ENCODE peak calls at places on chromosomes 11 and 22, in six cellular contexts. W is activated T-helper 1 cell treated with anti-CD3 and anti-CD28 coated beads, Interleukin-2, amount 50 U/mL, for 16 hours; J is tibial nerve; A is kidney tubule cell; K is mucosa of gallbladder; F is stimulated activated CD8-positive, alpha-beta memory T cell treated with anti-CD3 and anti-CD28 coated beads, Interleukin-7, amount 100 ng/mL, for 1 hour. D is an unnamed sample.

GRCh38 chr11:77473001-77473800 is 693 bp downstream of the PAK1 start:
- DNase-seq in J (peak), F (peak), K (peak), W (peak), A (peak), D (peak)

GRCh38 chr22:46815896-46816721 is 53.7 kb downstream of the TBC1D22A start:
- DNase-seq in A (peak), F (no peak), W (no peak), K (no peak), J (no peak), D (no peak)

GRCh38 chr11:94909371-94909820 is 64.0 kb downstream of the CWC15 start:
- DNase-seq in A (peak), F (no peak), J (no peak), K (no peak), W (no peak), D (no peak)

GRCh38 chr22:17880020-17880419 is 105.8 kb upstream of the BID start:
- DNase-seq in K (no peak), F (no peak), J (no peak), A (no peak), W (no peak), D (no peak)

GRCh38 chr22:49242480-49242879 is 585.2 kb downstream of the BRD1 start:
- DNase-seq in J (no peak), F (no peak), W (no peak), K (no peak), A (no peak), D (no peak)

GRCh38 chr11:28759311-28759710 is 651.1 kb downstream of the METTL15 start:
- DNase-seq in F (no peak), J (no peak), W (no peak), K (peak), A (peak), D (no peak)

GRCh38 chr11:111775024-111775710 is 9.0 kb upstream of the PPP2R1B start:
- DNase-seq in W (no peak), J (peak), F (no peak), K (no peak), A (no peak), D (no peak)

GRCh38 chr11:3614742-3615171 is 27.0 kb downstream of the ART5 start:
- DNase-seq in J (no peak), K (no peak), A (peak), F (no peak), W (no peak), D (no peak)

GRCh38 chr11:26522912-26523610 is 49.0 kb downstream of the MUC15 start:
- DNase-seq in K (no peak), J (no peak), F (no peak), W (no peak), A (peak), D (no peak)

GRCh38 chr11:111120691-111121090 is 124.8 kb upstream of the POU2AF2 start:
- DNase-seq in W (no peak), F (no peak), J (no peak), K (no peak), A (no peak), D (no peak)

GRCh38 chr11:45457649-45458048 is 171.5 kb upstream of the SYT13 start:
- DNase-seq in F (no peak), K (no peak), J (no peak), A (no peak), W (no peak), D (no peak)

GRCh38 chr11:75721852-75722668 is 4.4 kb downstream of the MOGAT2 start:
- DNase-seq in F (no peak), A (no peak), W (no peak), J (no peak), K (no peak), D (no peak)

GRCh38 chr11:118488480-118489109 is 38.7 kb upstream of the TTC36 start:
- DNase-seq in J (peak), W (peak), K (peak), F (peak), A (peak), D (peak)

GRCh38 chr11:86740628-86741488 is 59.5 kb upstream of the PRSS23 start:
- DNase-seq in J (peak), F (no peak), K (peak), A (peak), W (no peak), D (no peak)

GRCh38 chr22:36079041-36079440 is 50.4 kb upstream of the RBFOX2 start:
- DNase-seq in F (no peak), A (no peak), J (no peak), W (no peak), K (no peak), D (no peak)

GRCh38 chr11:94694309-94695060 is 73.7 kb upstream of the AMOTL1 start:
- DNase-seq in F (no peak), K (no peak), W (no peak), J (no peak), A (no peak), D (no peak)

GRCh38 chr11:130580372-130580771 is 131.9 kb downstream of the ADAMTS15 start:
- DNase-seq in W (no peak), J (no peak), A (peak), K (no peak), F (no peak), D (no peak)

GRCh38 chr11:20488352-20488751 is 100.8 kb downstream of the PRMT3 start:
- DNase-seq in W (no peak), J (no peak), F (no peak), K (no peak), A (no peak), D (no peak)

GRCh38 chr11:95821640-95822039 is 31.3 kb downstream of the CEP57 start:
- DNase-seq in A (peak), J (no peak), F (no peak), K (no peak), W (no peak), D (no peak)

GRCh38 chr22:34306361-34306760 is 386.1 kb upstream of the LARGE1 start:
- DNase-seq in J (no peak), A (no peak), F (no peak), K (no peak), W (no peak), D (no peak)

GRCh38 chr22:41369089-41369745 is 12.5 kb upstream of the TEF start:
- DNase-seq in A (no peak), J (no peak), W (no peak), F (no peak), K (no peak), D (no peak)

GRCh38 chr11:90447651-90448050 is 224.8 kb upstream of the CHORDC1 start:
- DNase-seq in F (no peak), W (no peak), A (no peak), K (no peak), J (no peak), D (no peak)

GRCh38 chr22:40218723-40219294 is 41.1 kb downstream of the TNRC6B start:
- DNase-seq in A (no peak), W (no peak), J (no peak), K (no peak), F (no peak), D (no peak)

GRCh38 chr11:82865841-82866240 is 34.4 kb downstream of the PRCP start:
- DNase-seq in F (no peak), K (no peak), W (no peak), A (peak), J (no peak), D (no peak)

GRCh38 chr22:26939466-26939865 is 282.1 kb downstream of the MIAT start:
- DNase-seq in F (no peak), A (no peak), J (no peak), K (no peak), W (no peak), D (no peak)

GRCh38 chr11:104619751-104620150 is 278.5 kb downstream of the CASP12 start:
- DNase-seq in W (no peak), K (no peak), A (peak), F (no peak), J (no peak), D (no peak)

GRCh38 chr11:64970731-64971151 is 1.2 kb downstream of the MAJIN start:
- DNase-seq in K (peak), A (peak), W (no peak), J (no peak), F (no peak), D (no peak)

GRCh38 chr22:20432244-20432686 is 5.4 kb downstream of the SCARF2 start:
- DNase-seq in F (no peak), K (no peak), W (no peak), A (no peak), J (no peak), D (no peak)

GRCh38 chr11:70577258-70577603 is 178.9 kb downstream of the CTTN start:
- DNase-seq in J (no peak), W (no peak), A (no peak), K (no peak), F (no peak), D (no peak)

GRCh38 chr22:20113551-20114310 is 2.2 kb upstream of the RANBP1 start:
- DNase-seq in A (no peak), K (no peak), J (no peak), W (no peak), F (no peak), D (no peak)

GRCh38 chr22:43273902-43274484 is 69.2 kb downstream of the SCUBE1 start:
- DNase-seq in A (peak), J (no peak), W (no peak), K (peak), F (no peak), D (peak)

GRCh38 chr11:5597953-5598352 is 1.5 kb downstream of the TRIM6 start:
- DNase-seq in K (no peak), W (no peak), F (no peak), A (no peak), J (no peak), D (no peak)

GRCh38 chr22:49768511-49768910 is 59.2 kb downstream of the BRD1 start:
- DNase-seq in W (no peak), A (no peak), K (no peak), J (no peak), F (no peak), D (no peak)

GRCh38 chr22:31230871-31231621 is 18.9 kb downstream of the LIMK2 start:
- DNase-seq in K (peak), W (no peak), J (peak), A (peak), F (no peak), D (peak)

GRCh38 chr11:1573847-1574255 is 1.8 kb upstream of the DUSP8 start:
- DNase-seq in F (no peak), K (peak), J (no peak), W (no peak), A (peak), D (no peak)

GRCh38 chr11:60899021-60899936 is 7.1 kb downstream of the PRPF19 start:
- DNase-seq in A (peak), K (peak), W (no peak), F (no peak), J (peak), D (no peak)

GRCh38 chr11:11450744-11451362 is 97.8 kb upstream of the CSNK2A3 start:
- DNase-seq in A (peak), K (no peak), F (no peak), J (no peak), W (no peak), D (no peak)

GRCh38 chr11:26993965-26994446 is at the start of gene FIBIN:
- DNase-seq in J (peak), W (no peak), F (no peak), A (peak), K (no peak), D (no peak)

GRCh38 chr11:24153337-24153736 is 343.5 kb upstream of the LUZP2 start:
- DNase-seq in K (no peak), W (no peak), F (no peak), J (no peak), A (no peak), D (no peak)

D was measured in central memory CD8-positive, alpha-beta T cell.